ENCODE peak calls at places on chromosome 2, in ten cellular contexts. V, L, I, K, S, P, R, X, E and J are unnamed samples.

GRCh38 chr2:11241804-11242203 is 86.5 kb downstream of the SLC66A3 start:
- DNase-seq in V (no peak), L (no peak), I (no peak), K (no peak), S (no peak), P (no peak), R (no peak), X (no peak), E (no peak), J (no peak)

GRCh38 chr2:29923110-29923721 is 1.8 kb upstream of the ALK start:
- DNase-seq in V (peak), L (peak), I (peak), K (peak), S (peak), P (peak), R (peak), X (peak), E (peak), J (peak)

GRCh38 chr2:201157694-201158093 is 25.2 kb upstream of the CASP10 start:
- DNase-seq in V (no peak), L (no peak), I (no peak), K (no peak), S (no peak), P (no peak), R (no peak), X (no peak), E (no peak), J (no peak)

GRCh38 chr2:223995569-223995968 is 38.3 kb downstream of the MRPL44 start:
- DNase-seq in V (no peak), L (no peak), I (no peak), K (no peak), S (no peak), P (no peak), R (no peak), X (no peak), E (no peak), J (no peak)

GRCh38 chr2:232568161-232568560 is 17.7 kb downstream of the EIF4E2 start:
- DNase-seq in V (no peak), L (peak), I (no peak), K (no peak), S (no peak), P (no peak), R (no peak), X (no peak), E (no peak), J (no peak)

GRCh38 chr2:9779572-9780264 is 63.6 kb upstream of the TAF1B start:
- DNase-seq in V (no peak), L (no peak), I (no peak), K (no peak), S (no peak), P (no peak), R (no peak), X (peak), E (no peak), J (peak)

GRCh38 chr2:235066895-235067294 is 115.1 kb downstream of the SH3BP4 start:
- DNase-seq in V (no peak), L (no peak), I (no peak), K (no peak), S (no peak), P (no peak), R (no peak), X (no peak), E (no peak), J (no peak)

GRCh38 chr2:169573974-169574299 is 272 bp upstream of the FASTKD1 start:
- DNase-seq in V (no peak), L (no peak), I (no peak), K (no peak), S (no peak), P (no peak), R (no peak), X (no peak), E (no peak), J (peak)

GRCh38 chr2:239928457-239929350 is 96.4 kb downstream of the NDUFA10 start:
- DNase-seq in V (no peak), L (no peak), I (no peak), K (no peak), S (no peak), P (peak), R (no peak), X (no peak), E (peak), J (no peak)

GRCh38 chr2:120867290-120868231 is 131.9 kb downstream of the GLI2 start:
- DNase-seq in V (peak), L (peak), I (no peak), K (peak), S (peak), P (no peak), R (no peak), X (no peak), E (peak), J (no peak)

GRCh38 chr2:218341381-218341780 is 15.3 kb upstream of the CATIP start:
- DNase-seq in V (no peak), L (no peak), I (no peak), K (no peak), S (no peak), P (no peak), R (no peak), X (no peak), E (no peak), J (no peak)